ENCODE peak calls at places on chromosomes 6 and 20, in nine cellular contexts. I is HEK293T; G is HTR-8/SVneo; C is activated CD4-positive, alpha-beta T cell treated with anti-CD3 and anti-CD28 coated beads, Interleukin-2, amount 50 U/mL, for 1 hour; T is left ventricle myocardium inferior; V is uterus; J is GM03348; P is Peyer's patch; D is ELF-1. Z is an unnamed sample.

GRCh38 chr6:52000064-52000463 is 87.3 kb downstream of the PKHD1 start:
- DNase-seq in I (no peak), G (no peak), C (no peak), T (no peak), V (no peak), J (no peak), P (no peak), D (no peak), Z (no peak)

GRCh38 chr20:1861347-1861987 is 33.7 kb upstream of the SIRPA start:
- DNase-seq in I (no peak), G (no peak), C (no peak), T (no peak), V (no peak), J (peak), P (no peak), D (no peak), Z (no peak)

GRCh38 chr6:21277601-21278043 is 315.9 kb upstream of the SOX4 start:
- DNase-seq in I (no peak), G (no peak), C (no peak), T (no peak), V (no peak), J (no peak), P (no peak), D (peak), Z (no peak)

GRCh38 chr6:37618916-37619605 is 78.6 kb downstream of the MDGA1 start:
- DNase-seq in I (no peak), G (no peak), C (no peak), T (no peak), V (no peak), J (no peak), P (no peak), D (no peak), Z (no peak)

GRCh38 chr20:44306927-44307326 is 4.1 kb downstream of the FITM2 start:
- DNase-seq in I (no peak), G (no peak), C (no peak), T (no peak), V (no peak), J (no peak), P (no peak), D (no peak), Z (no peak)

GRCh38 chr6:119445666-119446622 is 96.4 kb upstream of the MAN1A1 start:
- DNase-seq in I (no peak), G (no peak), C (no peak), T (no peak), V (no peak), J (peak), P (no peak), D (peak), Z (no peak)

GRCh38 chr6:113416166-113416565 is 441.0 kb upstream of the MARCKS start:
- DNase-seq in I (no peak), G (no peak), C (no peak), T (no peak), V (no peak), J (peak), P (no peak), D (no peak), Z (no peak)

GRCh38 chr20:49766979-49767419 is 45.6 kb upstream of the SLC9A8 start:
- DNase-seq in I (no peak), G (no peak), C (no peak), T (no peak), V (no peak), J (no peak), P (no peak), D (no peak), Z (no peak)

GRCh38 chr6:80280258-80281010 is 174.0 kb downstream of the BCKDHB start:
- DNase-seq in I (no peak), G (no peak), C (no peak), T (no peak), V (no peak), J (no peak), P (no peak), D (no peak), Z (no peak)

GRCh38 chr20:62355527-62356142 is 11.5 kb downstream of the LAMA5 start:
- DNase-seq in I (no peak), G (no peak), C (no peak), T (peak), V (peak), J (peak), P (no peak), D (peak), Z (peak)

GRCh38 chr6:137882225-137882961 is 15.3 kb downstream of the TNFAIP3 start:
- DNase-seq in I (no peak), G (no peak), C (peak), T (no peak), V (no peak), J (no peak), P (no peak), D (no peak), Z (no peak)

GRCh38 chr6:4902363-4902762 is 101.5 kb downstream of the RPP40 start:
- DNase-seq in I (no peak), G (no peak), C (no peak), T (no peak), V (no peak), J (no peak), P (peak), D (no peak), Z (no peak)

GRCh38 chr20:37729909-37730308 is 36.1 kb downstream of the CTNNBL1 start:
- DNase-seq in I (no peak), G (no peak), C (no peak), T (no peak), V (no peak), J (peak), P (no peak), D (no peak), Z (no peak)

GRCh38 chr6:140850438-140850837 is 1282.3 kb upstream of the GJE1 start:
- DNase-seq in I (no peak), G (no peak), C (no peak), T (no peak), V (no peak), J (no peak), P (no peak), D (no peak), Z (no peak)